ENCODE peak calls at places on chromosomes 16 and 17, in four cellular contexts. One of them, this sample, is unnamed.

GRCh38 chr16:48824271-48824670 is 214.3 kb upstream of the N4BP1 start:
- DNase-seq in HepG2: no peak
- DNase-seq in GM12878: no peak
- DNase-seq in K562: no peak
- DNase-seq in this sample: no peak

GRCh38 chr17:45284176-45285140 is 22.6 kb upstream of the SPATA32 start:
- DNase-seq in GM12878: no peak
- DNase-seq in HepG2: no peak
- DNase-seq in K562: no peak
- DNase-seq in this sample: peak

GRCh38 chr16:4338712-4339299 is 12.3 kb downstream of the PAM16 start:
- DNase-seq in GM12878: no peak
- DNase-seq in K562: no peak
- DNase-seq in HepG2: no peak
- DNase-seq in this sample: no peak

GRCh38 chr16:35363510-35363909 is 1904.1 kb downstream of the TP53TG3F start:
- DNase-seq in HepG2: no peak
- DNase-seq in K562: no peak
- DNase-seq in GM12878: no peak
- DNase-seq in this sample: no peak

GRCh38 chr16:20847577-20847976 is 41.2 kb downstream of the REXO5 start:
- DNase-seq in HepG2: no peak
- DNase-seq in GM12878: no peak
- DNase-seq in K562: no peak
- DNase-seq in this sample: no peak

GRCh38 chr16:27491894-27492587 is 57.7 kb downstream of the GTF3C1 start:
- DNase-seq in K562: no peak
- DNase-seq in GM12878: no peak
- DNase-seq in HepG2: no peak
- DNase-seq in this sample: no peak

GRCh38 chr17:2551493-2551892 is 39.8 kb upstream of the METTL16 start:
- DNase-seq in GM12878: no peak
- DNase-seq in K562: no peak
- DNase-seq in HepG2: no peak
- DNase-seq in this sample: no peak

GRCh38 chr16:14015948-14016347 is 55.2 kb upstream of the MRTFB start:
- DNase-seq in K562: no peak
- DNase-seq in GM12878: no peak
- DNase-seq in HepG2: no peak
- DNase-seq in this sample: peak

GRCh38 chr16:28291651-28292626 is at the start of gene SBK1:
- DNase-seq in K562: peak
- DNase-seq in GM12878: peak
- DNase-seq in HepG2: peak
- DNase-seq in this sample: peak

GRCh38 chr16:66150691-66151090 is 215.8 kb upstream of the CDH5 start:
- DNase-seq in GM12878: no peak
- DNase-seq in HepG2: no peak
- DNase-seq in K562: no peak
- DNase-seq in this sample: no peak

GRCh38 chr16:2194166-2194834 is 2.1 kb downstream of the CASKIN1 start:
- DNase-seq in K562: no peak
- DNase-seq in GM12878: no peak
- DNase-seq in HepG2: no peak
- DNase-seq in this sample: peak

GRCh38 chr17:31645351-31645750 is 213.7 kb downstream of the COPRS start:
- DNase-seq in HepG2: no peak
- DNase-seq in GM12878: no peak
- DNase-seq in K562: no peak
- DNase-seq in this sample: no peak

GRCh38 chr17:14792751-14793150 is 472.4 kb downstream of the PMP22 start:
- DNase-seq in HepG2: no peak
- DNase-seq in K562: no peak
- DNase-seq in GM12878: no peak
- DNase-seq in this sample: no peak

GRCh38 chr17:18860161-18860972 is 2.4 kb downstream of the PRPSAP2 start:
- DNase-seq in HepG2: no peak
- DNase-seq in GM12878: peak
- DNase-seq in K562: no peak
- DNase-seq in this sample: no peak

GRCh38 chr16:74107795-74108610 is 188.6 kb upstream of the PSMD7 start:
- DNase-seq in GM12878: peak
- DNase-seq in HepG2: peak
- DNase-seq in K562: peak
- DNase-seq in this sample: peak

GRCh38 chr17:83160443-83161297 is 81.3 kb downstream of the METRNL start:
- DNase-seq in HepG2: no peak
- DNase-seq in K562: no peak
- DNase-seq in GM12878: no peak
- DNase-seq in this sample: no peak

GRCh38 chr16:12458591-12459400 is 344.9 kb downstream of the CPPED1 start:
- DNase-seq in GM12878: no peak
- DNase-seq in HepG2: no peak
- DNase-seq in K562: no peak
- DNase-seq in this sample: no peak

GRCh38 chr17:51115179-51115578 is 5.5 kb downstream of the SPAG9 start:
- DNase-seq in K562: no peak
- DNase-seq in HepG2: no peak
- DNase-seq in GM12878: no peak
- DNase-seq in this sample: no peak

GRCh38 chr16:23006380-23006779 is 142.9 kb downstream of the USP31 start:
- DNase-seq in GM12878: no peak
- DNase-seq in HepG2: no peak
- DNase-seq in K562: no peak
- DNase-seq in this sample: no peak

GRCh38 chr17:32240745-32241144 is 24.9 kb upstream of the RHBDL3 start:
- DNase-seq in K562: no peak
- DNase-seq in HepG2: no peak
- DNase-seq in GM12878: no peak
- DNase-seq in this sample: no peak

GRCh38 chr17:58110012-58110411 is 26.8 kb downstream of the DYNLL2 start:
- DNase-seq in HepG2: no peak
- DNase-seq in GM12878: no peak
- DNase-seq in K562: no peak
- DNase-seq in this sample: no peak

GRCh38 chr16:57533618-57534336 is 2.6 kb downstream of the CCDC102A start:
- DNase-seq in HepG2: no peak
- DNase-seq in GM12878: no peak
- DNase-seq in K562: peak
- DNase-seq in this sample: no peak
- TF ChIP-seq MYC in HepG2: no peak
- TF ChIP-seq MYC in GM12878: no peak
- TF ChIP-seq MYC in K562: no peak
- TF ChIP-seq MYC in this sample: no peak

GRCh38 chr16:16027728-16028310 is 78.4 kb downstream of the ABCC1 start:
- DNase-seq in GM12878: no peak
- DNase-seq in HepG2: no peak
- DNase-seq in K562: no peak
- DNase-seq in this sample: no peak
- TF ChIP-seq USF2 in GM12878: no peak
- TF ChIP-seq USF2 in HepG2: no peak
- TF ChIP-seq USF2 in K562: no peak
- TF ChIP-seq USF2 in this sample: no peak

GRCh38 chr16:18059089-18059488 is 277.4 kb downstream of the NPIPA8 start:
- DNase-seq in K562: no peak
- DNase-seq in GM12878: no peak
- DNase-seq in HepG2: no peak
- DNase-seq in this sample: no peak
- TF ChIP-seq MYC in K562: no peak
- TF ChIP-seq MYC in GM12878: no peak
- TF ChIP-seq MYC in HepG2: no peak
- TF ChIP-seq MYC in this sample: no peak

GRCh38 chr17:43326490-43327275 is 72.1 kb upstream of the ARL4D start:
- DNase-seq in GM12878: no peak
- DNase-seq in K562: no peak
- DNase-seq in HepG2: no peak
- DNase-seq in this sample: no peak

GRCh38 chr17:43327421-43327820 is 71.4 kb upstream of the ARL4D start:
- DNase-seq in HepG2: no peak
- DNase-seq in GM12878: no peak
- DNase-seq in K562: no peak
- DNase-seq in this sample: no peak

GRCh38 chr17:43328650-43329049 is 70.1 kb upstream of the ARL4D start:
- DNase-seq in K562: no peak
- DNase-seq in HepG2: no peak
- DNase-seq in GM12878: no peak
- DNase-seq in this sample: no peak

GRCh38 chr17:43327834-43328420 is 70.9 kb upstream of the ARL4D start:
- DNase-seq in GM12878: no peak
- DNase-seq in K562: no peak
- DNase-seq in HepG2: no peak
- DNase-seq in this sample: no peak

DNA sequence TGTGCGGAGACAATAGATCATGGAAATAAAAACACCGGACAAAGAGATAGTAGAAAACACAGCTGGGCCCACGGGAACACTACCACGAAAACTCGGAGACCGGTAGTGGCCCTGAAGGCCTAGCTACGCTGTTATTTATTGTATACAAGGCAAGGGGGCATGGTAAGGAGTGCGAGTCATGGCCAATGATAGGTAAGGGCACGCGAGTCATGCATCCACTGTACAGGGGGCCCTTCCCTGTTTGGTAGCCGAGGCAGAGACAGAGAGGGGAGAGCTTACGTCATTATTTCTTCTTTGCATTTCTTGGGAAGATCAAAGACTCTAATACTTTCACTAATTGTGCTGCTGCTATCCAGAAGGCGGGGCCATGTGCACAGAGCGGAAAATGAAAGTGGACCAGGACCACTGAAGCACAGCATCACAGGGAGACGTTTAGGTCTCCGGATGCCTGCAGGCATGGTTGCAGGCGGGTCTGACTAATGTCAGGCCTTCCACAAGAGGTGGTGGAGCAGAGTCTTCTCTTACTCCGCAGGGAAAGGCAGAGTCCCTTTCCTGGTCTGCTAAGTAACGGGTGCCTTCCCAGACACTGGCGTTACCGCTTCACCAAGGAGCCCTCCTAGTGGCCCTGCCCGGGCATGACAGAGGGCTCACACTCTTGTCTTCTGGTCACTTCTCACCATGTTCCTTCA is 74.4 kb upstream of the ARL4D start:
- DNase-seq in GM12878: peak
- DNase-seq in K562: no peak
- DNase-seq in HepG2: no peak
- DNase-seq in this sample: peak
- TF ChIP-seq USF2 in GM12878: no peak
- TF ChIP-seq USF2 in K562: no peak
- TF ChIP-seq USF2 in HepG2: no peak
- TF ChIP-seq USF2 in this sample: no peak

GRCh38 chr17:78327880-78328279 is 32.0 kb downstream of the SOCS3 start:
- DNase-seq in K562: no peak
- DNase-seq in GM12878: no peak
- DNase-seq in HepG2: no peak
- DNase-seq in this sample: no peak

GRCh38 chr17:78332991-78333390 is 26.9 kb downstream of the SOCS3 start:
- DNase-seq in HepG2: no peak
- DNase-seq in K562: no peak
- DNase-seq in GM12878: no peak
- DNase-seq in this sample: no peak

GRCh38 chr17:78332530-78332929 is 27.3 kb downstream of the SOCS3 start:
- DNase-seq in GM12878: no peak
- DNase-seq in HepG2: no peak
- DNase-seq in K562: no peak
- DNase-seq in this sample: no peak

GRCh38 chr17:78330570-78331224 is 29.2 kb downstream of the SOCS3 start:
- DNase-seq in GM12878: no peak
- DNase-seq in HepG2: no peak
- DNase-seq in K562: no peak
- DNase-seq in this sample: peak

DNA sequence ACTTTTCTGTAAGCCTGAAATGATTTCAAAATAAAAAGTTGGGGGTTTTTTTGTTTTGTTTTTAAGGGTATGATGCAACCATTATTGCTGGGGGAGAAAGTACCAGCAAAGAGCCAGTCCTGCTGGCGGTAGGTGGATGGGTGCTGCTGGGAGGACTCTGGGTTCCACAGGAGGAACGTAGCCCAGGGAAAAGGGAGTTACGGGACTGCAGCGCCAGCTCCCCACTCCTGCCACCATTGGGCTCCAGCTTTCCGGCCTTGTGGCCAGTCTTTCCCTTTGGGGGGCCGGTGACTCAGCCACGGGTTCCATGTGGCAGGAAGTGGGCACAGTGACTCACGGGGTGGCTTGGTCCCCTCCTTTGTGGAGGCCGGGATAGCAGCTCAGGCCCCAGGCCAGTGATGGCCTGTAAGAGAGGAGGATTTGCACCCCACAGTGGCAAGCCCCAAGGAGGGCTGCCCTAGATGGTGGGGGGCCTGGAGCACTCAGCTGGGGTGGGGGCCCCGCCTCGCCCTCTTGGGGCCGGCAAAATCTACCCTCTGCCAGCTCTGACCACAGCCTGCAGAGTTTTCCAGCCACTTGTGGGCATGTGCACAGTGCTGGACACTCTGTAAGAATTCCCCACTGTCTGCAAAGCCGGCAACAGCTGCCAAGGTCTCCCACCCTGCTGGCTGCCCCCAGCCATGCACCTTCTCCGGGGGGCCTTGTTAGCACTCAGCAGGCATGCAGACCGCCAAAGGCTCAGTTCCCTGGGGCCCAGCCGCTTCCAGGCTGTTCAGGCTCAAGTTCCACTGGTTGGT is 30.4 kb downstream of the SOCS3 start:
- DNase-seq in HepG2: no peak
- DNase-seq in GM12878: no peak
- DNase-seq in K562: no peak
- DNase-seq in this sample: no peak
- TF ChIP-seq MYC in HepG2: no peak
- TF ChIP-seq MYC in GM12878: no peak
- TF ChIP-seq MYC in K562: no peak
- TF ChIP-seq MYC in this sample: no peak

GRCh38 chr17:66459811-66460270 is 157.4 kb downstream of the PRKCA start:
- DNase-seq in GM12878: no peak
- DNase-seq in K562: no peak
- DNase-seq in HepG2: peak
- DNase-seq in this sample: peak
- TF ChIP-seq USF2 in GM12878: no peak
- TF ChIP-seq USF2 in K562: no peak
- TF ChIP-seq USF2 in HepG2: no peak
- TF ChIP-seq USF2 in this sample: no peak

DNA sequence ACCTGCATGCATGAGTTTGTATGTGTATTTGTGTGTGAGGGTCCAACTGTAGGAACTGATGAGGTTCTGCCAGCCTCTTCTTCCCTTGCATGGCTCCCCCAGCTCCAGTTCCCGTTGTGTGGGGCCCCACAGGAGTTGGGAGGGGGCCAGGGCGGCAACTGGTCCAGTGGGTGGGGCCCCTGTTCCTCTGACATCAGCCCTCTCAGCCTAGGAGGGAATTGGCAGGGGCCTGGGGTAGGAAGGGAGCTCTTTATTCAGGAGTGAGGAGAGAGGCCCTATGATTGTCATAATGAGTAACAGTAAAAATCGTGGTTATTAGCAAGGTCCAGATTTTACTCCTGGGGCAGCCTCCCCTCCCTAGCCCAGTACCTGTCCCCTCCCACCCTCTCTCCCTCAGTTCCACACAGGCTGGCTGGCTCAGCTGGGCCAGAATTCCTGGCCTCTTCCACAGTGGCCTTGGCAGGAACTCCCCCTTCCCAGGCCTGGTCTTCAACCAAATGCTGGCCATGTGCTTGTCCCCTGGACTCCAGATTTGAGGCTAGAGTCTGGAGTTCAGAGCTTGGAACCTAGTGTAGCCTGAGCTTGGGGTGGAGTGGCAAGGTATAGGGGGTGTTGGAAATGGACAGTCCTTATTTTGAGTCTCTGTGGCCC is 18.9 kb downstream of the RARA start:
- DNase-seq in K562: no peak
- DNase-seq in HepG2: no peak
- DNase-seq in GM12878: no peak
- DNase-seq in this sample: no peak
- TF ChIP-seq MYC in K562: no peak
- TF ChIP-seq MYC in HepG2: peak
- TF ChIP-seq MYC in GM12878: no peak
- TF ChIP-seq MYC in this sample: no peak

This sample was measured in A549.